ENCODE peak calls at places on chromosomes 12 and 14, in five cellular contexts. M is NCI-H460, Z is WTC11, D is thyroid gland, I is T follicular helper cell. B is an unnamed sample.

GRCh38 chr12:14238224-14238792 is 127.2 kb upstream of the ATF7IP start:
- DNase-seq in M (no peak), Z (no peak), D (no peak), I (no peak), B (no peak)

GRCh38 chr12:52319097-52319496 is 2.1 kb downstream of the KRT83 start:
- DNase-seq in M (peak; percentile 23), Z (peak; percentile 27), D (no peak), I (no peak), B (no peak)

GRCh38 chr14:101881426-101881825 is 82.9 kb upstream of the DYNC1H1 start:
- DNase-seq in M (no peak), Z (no peak), D (no peak), I (no peak), B (no peak)

GRCh38 chr14:68513838-68514610 is 278.8 kb downstream of the ZFP36L1 start:
- DNase-seq in M (no peak), Z (no peak), D (no peak), I (no peak), B (no peak)

GRCh38 chr12:53505555-53506449 is 1.5 kb downstream of the NPFF start:
- DNase-seq in M (no peak), Z (no peak), D (no peak), I (no peak), B (no peak)

GRCh38 chr14:72054929-72055328 is 122.7 kb downstream of the RGS6 start:
- DNase-seq in M (no peak), Z (no peak), D (no peak), I (no peak), B (no peak)

GRCh38 chr14:103194256-103195045 is 71.2 kb downstream of the TNFAIP2 start:
- DNase-seq in M (peak; percentile 13), Z (no peak), D (peak; percentile 48), I (no peak), B (no peak)

GRCh38 chr12:53102883-53103807 is at the start of gene SOAT2:
- DNase-seq in M (no peak), Z (no peak), D (no peak), I (no peak), B (no peak)

GRCh38 chr14:36747411-36748184 is 85.9 kb downstream of the PAX9 start:
- DNase-seq in M (peak; percentile 89), Z (no peak), D (no peak), I (no peak), B (no peak)

GRCh38 chr14:23154876-23155587 is 28.4 kb downstream of the SLC7A8 start:
- DNase-seq in M (peak; percentile 79), Z (peak; percentile 44), D (peak; percentile 88), I (no peak), B (peak; percentile 54)

GRCh38 chr14:49173765-49174373 is 412.3 kb downstream of the RPS29 start:
- DNase-seq in M (peak; percentile 57), Z (peak; percentile 76), D (peak; percentile 74), I (no peak), B (peak; percentile 1)

GRCh38 chr12:12985817-12986408 is 14.2 kb downstream of the HEBP1 start:
- DNase-seq in M (no peak), Z (peak; percentile 76), D (no peak), I (no peak), B (no peak)

B was measured in H54.